ENCODE peak calls at places on chromosome 16, in nine cellular contexts. Y, I, A, Z, S, C, Q, X and R are unnamed samples. For H3K9me3 and H3K27me3, the result is how much of the 10 kb centered on the place peaks cover.

GRCh38 chr16:52709286-52709685 is 162.3 kb upstream of the TOX3 start:
- DNase-seq in Y (no peak), I (no peak), A (no peak), Z (no peak), S (no peak), C (no peak), Q (no peak), X (no peak), R (peak)

GRCh38 chr16:17590711-17591654 is 120.2 kb upstream of the XYLT1 start:
- DNase-seq in Y (no peak), I (no peak), A (no peak), Z (peak), S (no peak), C (no peak), Q (peak), X (no peak), R (no peak)

GRCh38 chr16:19884021-19884485 is 595 bp downstream of the GPRC5B start:
- DNase-seq in Y (peak), I (no peak), A (peak), Z (peak), S (no peak), C (no peak), Q (no peak), X (peak), R (no peak)

GRCh38 chr16:54928421-54929089 is 2.1 kb upstream of the IRX5 start:
- DNase-seq in Y (peak), I (no peak), A (peak), Z (no peak), S (peak), C (no peak), Q (no peak), X (peak), R (peak)

GRCh38 chr16:4713663-4714501 is 20.2 kb downstream of the ANKS3 start:
- DNase-seq in Y (no peak), I (no peak), A (no peak), Z (no peak), S (no peak), C (no peak), Q (no peak), X (no peak), R (no peak)

GRCh38 chr16:56192971-56193936 is 2.0 kb downstream of the GNAO1 start:
- DNase-seq in Y (no peak), I (no peak), A (no peak), Z (no peak), S (no peak), C (no peak), Q (no peak), X (no peak), R (no peak)

GRCh38 chr16:88326611-88327485 is 55.9 kb upstream of the ZNF469 start:
- DNase-seq in Y (no peak), I (no peak), A (no peak), Z (no peak), S (no peak), C (no peak), Q (no peak), X (no peak), R (no peak)

GRCh38 chr16:7372095-7372494 is 39.5 kb downstream of the RBFOX1 start:
- DNase-seq in Y (no peak), I (no peak), A (no peak), Z (no peak), S (no peak), C (no peak), Q (no peak), X (no peak), R (no peak)

GRCh38 chr16:582614-583331 is 7.1 kb upstream of the RAB40C start:
- DNase-seq in Y (no peak), I (no peak), A (no peak), Z (no peak), S (no peak), C (no peak), Q (no peak), X (no peak), R (no peak)

GRCh38 chr16:16861546-16861945 is 482.6 kb downstream of the NPIPA7 start:
- DNase-seq in Y (peak), I (no peak), A (peak), Z (peak), S (peak), C (peak), Q (peak), X (peak), R (peak)

GRCh38 chr16:85360323-85361277 is 248.3 kb upstream of the CIBAR2 start:
- DNase-seq in Y (no peak), I (no peak), A (no peak), Z (no peak), S (no peak), C (no peak), Q (no peak), X (no peak), R (peak)

GRCh38 chr16:4859900-4860255 is 12.6 kb downstream of the UBN1 start:
- DNase-seq in Y (no peak), I (no peak), A (no peak), Z (no peak), S (no peak), C (peak), Q (no peak), X (no peak), R (no peak)

GRCh38 chr16:54422159-54422558 is 135.6 kb upstream of the IRX3 start:
- DNase-seq in Y (peak), I (no peak), A (no peak), Z (no peak), S (no peak), C (no peak), Q (no peak), X (no peak), R (peak)

GRCh38 chr16:17076121-17076757 is 394.5 kb downstream of the XYLT1 start:
- DNase-seq in Y (no peak), I (no peak), A (no peak), Z (no peak), S (no peak), C (peak), Q (no peak), X (no peak), R (no peak)

GRCh38 chr16:70738083-70738977 is 52.5 kb upstream of the MTSS2 start:
- DNase-seq in Y (peak), I (no peak), A (peak), Z (no peak), S (no peak), C (peak), Q (no peak), X (peak), R (peak)

GRCh38 chr16:50802000-50802399 is 60.1 kb downstream of the CYLD start:
- DNase-seq in Y (no peak), I (no peak), A (no peak), Z (no peak), S (no peak), C (peak), Q (no peak), X (no peak), R (no peak)

GRCh38 chr16:88613293-88613692 is 25.1 kb upstream of the IL17C start:
- DNase-seq in Y (no peak), I (no peak), A (no peak), Z (no peak), S (no peak), C (no peak), Q (no peak), X (no peak), R (no peak)

GRCh38 chr16:87636050-87636684 is 33.9 kb downstream of the JPH3 start:
- DNase-seq in Y (peak), I (peak), A (peak), Z (peak), S (peak), C (peak), Q (peak), X (peak), R (peak)

GRCh38 chr16:65415460-65415859 is 293.6 kb upstream of the CDH11 start:
- DNase-seq in Y (no peak), I (no peak), A (no peak), Z (no peak), S (no peak), C (peak), Q (no peak), X (no peak), R (no peak)

GRCh38 chr16:29030086-29030840 is 45.4 kb downstream of the LAT start:
- DNase-seq in Y (no peak), I (no peak), A (no peak), Z (peak), S (no peak), C (no peak), Q (no peak), X (no peak), R (no peak)

GRCh38 chr16:46970089-46970488 is 3.4 kb downstream of the DNAJA2 start:
- DNase-seq in Y (peak), I (no peak), A (peak), Z (no peak), S (no peak), C (no peak), Q (no peak), X (no peak), R (no peak)

GRCh38 chr16:64089697-64090096 is 1032.2 kb downstream of the CDH11 start:
- DNase-seq in Y (peak), I (no peak), A (no peak), Z (no peak), S (no peak), C (peak), Q (no peak), X (no peak), R (no peak)

GRCh38 chr16:23803591-23804123 is 32.1 kb upstream of the PRKCB start:
- DNase-seq in Y (peak), I (no peak), A (peak), Z (peak), S (peak), C (peak), Q (peak), X (no peak), R (peak)

GRCh38 chr16:78396673-78397072 is 297.2 kb downstream of the WWOX start:
- DNase-seq in Y (no peak), I (no peak), A (no peak), Z (no peak), S (no peak), C (no peak), Q (no peak), X (no peak), R (no peak)

GRCh38 chr16:23835390-23836077 is at the start of gene PRKCB:
- DNase-seq in Y (peak), I (peak), A (peak), Z (peak), S (peak), C (peak), Q (peak), X (no peak), R (peak)

GRCh38 chr16:68563631-68564366 is 24.7 kb downstream of the ZFP90 start:
- DNase-seq in Y (no peak), I (no peak), A (no peak), Z (no peak), S (no peak), C (no peak), Q (no peak), X (no peak), R (no peak)
- H3K9me3 ChIP-seq in Y (half or more), I (under half), A (under half), Z (half or more), S (under half), C (half or more), Q (half or more), X (under half), R (half or more)

DNA sequence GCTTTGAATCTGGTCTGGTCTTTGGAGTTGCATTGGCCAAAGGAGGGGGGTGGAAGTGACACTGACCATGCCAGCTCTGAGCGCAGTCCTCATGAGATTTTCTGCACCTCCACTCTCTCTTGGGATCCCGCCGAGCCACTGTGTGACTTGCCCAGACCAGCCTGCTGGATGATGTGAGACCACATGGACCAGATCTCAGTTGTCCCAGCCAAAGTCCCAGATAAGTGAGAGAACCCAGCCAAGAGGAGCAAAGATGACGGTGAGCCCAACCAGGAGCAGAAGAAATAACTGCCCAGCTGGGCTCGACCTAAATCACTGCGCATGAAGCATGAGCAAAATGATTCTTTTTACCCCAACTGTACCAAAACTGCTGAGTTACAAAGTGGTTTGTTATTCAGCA is 96.5 kb upstream of the ERCC4 start:
- DNase-seq in Y (no peak), I (no peak), A (no peak), Z (no peak), S (no peak), C (no peak), Q (no peak), X (no peak), R (no peak)
- H3K27me3 ChIP-seq in Y (under half), I (under half), A (under half), Z (under half), S (under half), C (under half), Q (under half), X (under half), R (under half)

DNA sequence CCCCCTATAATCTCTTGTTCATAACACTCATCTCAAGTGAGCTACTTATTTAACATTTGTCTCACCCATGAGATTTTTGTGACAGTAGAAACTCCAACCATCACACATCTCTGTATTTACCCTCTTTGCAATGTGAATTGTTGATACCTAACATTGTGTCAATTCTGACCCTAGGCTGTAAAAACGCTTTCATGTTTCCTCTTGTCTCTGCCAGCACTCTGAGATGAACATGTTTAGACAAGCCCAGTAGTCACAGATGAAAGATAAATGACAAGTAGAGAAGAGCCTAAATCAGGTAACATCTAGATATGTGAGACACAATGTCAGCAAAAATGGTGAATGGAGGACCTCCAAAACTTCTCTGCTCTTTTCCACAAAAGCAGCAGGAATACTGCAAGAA is 1254.5 kb upstream of the GOT2 start:
- DNase-seq in Y (no peak), I (no peak), A (no peak), Z (no peak), S (no peak), C (no peak), Q (no peak), X (no peak), R (no peak)
- H3K9me3 ChIP-seq in Y (under half), I (under half), A (under half), Z (under half), S (under half), C (under half), Q (under half), X (under half), R (under half)

DNA sequence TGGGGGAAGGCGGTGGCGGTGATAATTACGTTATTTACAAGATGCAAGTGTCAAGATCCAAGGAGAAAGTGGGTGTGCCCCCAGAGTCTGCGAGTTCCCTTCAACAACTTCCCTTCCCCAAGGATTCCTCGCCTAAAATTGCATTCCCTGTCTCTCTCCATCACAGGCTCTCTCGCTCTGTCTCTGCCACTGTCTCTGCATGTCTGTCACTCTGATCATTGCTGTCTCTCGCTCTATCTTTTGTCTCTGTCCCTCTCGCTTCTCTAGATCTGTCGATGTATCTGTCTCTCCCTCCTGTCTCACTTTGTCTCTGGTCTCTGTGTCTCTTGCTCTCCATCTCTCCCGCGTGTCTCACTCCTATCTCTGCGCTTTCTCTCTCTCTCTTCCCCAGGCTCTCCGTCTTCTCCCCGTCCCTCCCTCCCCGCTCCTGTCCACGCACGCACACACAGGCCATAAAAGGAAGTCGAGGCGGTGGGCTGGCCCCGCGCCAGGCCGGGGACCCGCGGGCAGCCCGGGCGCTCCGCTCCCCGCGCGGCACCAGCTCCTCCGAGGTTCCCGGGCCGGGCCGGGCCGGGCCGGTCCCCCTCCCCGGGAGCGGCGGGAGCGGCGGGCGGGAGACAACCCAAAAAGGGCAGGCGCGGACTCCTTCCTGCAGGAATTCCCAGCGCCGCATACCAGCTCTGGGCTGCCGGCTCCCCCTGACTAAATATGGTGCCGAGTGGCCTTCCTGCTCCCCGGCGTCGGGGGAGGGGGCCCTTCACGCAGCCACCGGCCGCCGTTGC is 1.1 kb upstream of the MYH11 start:
- DNase-seq in Y (peak), I (no peak), A (no peak), Z (no peak), S (no peak), C (peak), Q (no peak), X (peak), R (no peak)
- H3K27me3 ChIP-seq in Y (under half), I (under half), A (under half), Z (under half), S (under half), C (under half), Q (under half), X (under half), R (under half)

GRCh38 chr16:68574479-68574878 is 35.4 kb downstream of the ZFP90 start:
- DNase-seq in Y (no peak), I (no peak), A (no peak), Z (no peak), S (no peak), C (no peak), Q (no peak), X (no peak), R (no peak)
- H3K9me3 ChIP-seq in Y (half or more), I (under half), A (under half), Z (under half), S (under half), C (half or more), Q (under half), X (under half), R (under half)

GRCh38 chr16:2828521-2828840 is 1.6 kb upstream of the ZG16B start:
- DNase-seq in Y (no peak), I (no peak), A (no peak), Z (no peak), S (no peak), C (no peak), Q (no peak), X (no peak), R (no peak)
- H3K27me3 ChIP-seq in Y (under half), I (under half), A (under half), Z (under half), S (under half), C (half or more), Q (under half), X (under half), R (under half)

GRCh38 chr16:49274936-49275730 is 6.5 kb downstream of the CBLN1 start:
- DNase-seq in Y (no peak), I (no peak), A (no peak), Z (no peak), S (no peak), C (no peak), Q (no peak), X (no peak), R (no peak)

GRCh38 chr16:49268667-49269066 is 13.0 kb downstream of the CBLN1 start:
- DNase-seq in Y (no peak), I (no peak), A (no peak), Z (no peak), S (no peak), C (no peak), Q (no peak), X (no peak), R (no peak)

GRCh38 chr16:49273771-49274170 is 7.9 kb downstream of the CBLN1 start:
- DNase-seq in Y (no peak), I (no peak), A (no peak), Z (no peak), S (no peak), C (no peak), Q (no peak), X (no peak), R (no peak)

GRCh38 chr16:49271363-49271762 is 10.3 kb downstream of the CBLN1 start:
- DNase-seq in Y (no peak), I (no peak), A (no peak), Z (no peak), S (no peak), C (no peak), Q (no peak), X (no peak), R (no peak)

DNA sequence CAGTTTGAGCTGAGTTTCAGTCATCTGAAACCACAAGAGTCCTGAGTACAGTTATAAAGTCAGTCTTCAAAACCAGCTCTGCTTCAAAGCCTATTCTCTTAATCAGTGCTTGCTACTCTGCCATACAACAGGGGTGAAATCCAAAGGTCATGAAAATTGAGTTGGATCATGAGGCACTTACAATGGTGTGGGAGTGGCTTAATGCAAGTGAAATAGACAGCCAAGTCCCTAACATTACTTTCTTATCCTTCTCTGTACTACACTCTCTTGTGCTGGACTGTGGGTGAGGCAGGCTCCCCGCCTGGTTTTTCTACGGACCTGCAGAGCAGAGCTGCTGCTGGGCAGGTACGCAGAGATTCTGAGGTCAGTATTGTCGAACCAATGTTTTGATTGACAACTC is 12.4 kb downstream of the CBLN1 start:
- DNase-seq in Y (no peak), I (no peak), A (no peak), Z (no peak), S (no peak), C (no peak), Q (no peak), X (no peak), R (no peak)
- H3K9me3 ChIP-seq in Y (under half), I (under half), A (under half), Z (under half), S (under half), C (under half), Q (under half), X (under half), R (under half)

GRCh38 chr16:49486350-49486749 is 112.7 kb downstream of the C16orf78 start:
- DNase-seq in Y (no peak), I (no peak), A (no peak), Z (no peak), S (no peak), C (no peak), Q (no peak), X (no peak), R (no peak)
- H3K27me3 ChIP-seq in Y (under half), I (under half), A (under half), Z (under half), S (under half), C (under half), Q (under half), X (under half), R (under half)

GRCh38 chr16:35730251-35730650 is 2270.8 kb downstream of the TP53TG3F start:
- DNase-seq in Y (no peak), I (no peak), A (no peak), Z (no peak), S (no peak), C (no peak), Q (no peak), X (no peak), R (no peak)
- H3K9me3 ChIP-seq in Y (under half), I (under half), A (under half), Z (under half), S (under half), C (under half), Q (under half), X (under half), R (under half)

DNA sequence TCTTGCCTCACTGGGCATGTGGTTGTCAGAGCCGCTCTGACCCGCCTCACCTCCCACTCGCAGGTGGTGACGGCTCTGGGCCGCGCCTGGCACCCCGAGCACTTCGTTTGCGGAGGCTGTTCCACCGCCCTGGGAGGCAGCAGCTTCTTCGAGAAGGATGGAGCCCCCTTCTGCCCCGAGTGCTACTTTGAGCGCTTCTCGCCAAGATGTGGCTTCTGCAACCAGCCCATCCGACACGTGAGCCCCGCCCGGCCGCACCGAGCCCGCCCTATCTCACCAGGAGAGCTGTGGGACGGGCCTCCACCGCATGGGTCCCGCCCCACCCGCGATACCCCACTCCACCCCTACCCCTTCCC is 4.0 kb downstream of the TGFB1I1 start:
- DNase-seq in Y (no peak), I (no peak), A (no peak), Z (no peak), S (no peak), C (no peak), Q (no peak), X (no peak), R (peak)
- H3K27me3 ChIP-seq in Y (under half), I (under half), A (under half), Z (under half), S (under half), C (under half), Q (under half), X (under half), R (under half)